ENCODE peak calls at places on chromosome 1, in six cellular contexts. J, X, F, V, Y and R are unnamed samples.

GRCh38 chr1:39895096-39895495 is 6.6 kb downstream of the MYCL start:
- DNase-seq in J (no peak), X (no peak), F (peak; percentile 58), V (no peak), Y (no peak), R (no peak)

GRCh38 chr1:206445116-206445515 is 25.2 kb upstream of the IKBKE start:
- DNase-seq in J (no peak), X (no peak), F (no peak), V (peak; percentile 82), Y (no peak), R (peak; percentile 83)

GRCh38 chr1:216464489-216464888 is 41.2 kb upstream of the USH2A start:
- DNase-seq in J (no peak), X (no peak), F (peak; percentile 83), V (no peak), Y (no peak), R (no peak)

GRCh38 chr1:7940745-7941436 is at the start of gene TNFRSF9:
- DNase-seq in J (peak; percentile 77), X (no peak), F (peak; percentile 65), V (no peak), Y (peak; percentile 21), R (no peak)

GRCh38 chr1:20883766-20884165 is 96.7 kb upstream of the HP1BP3 start:
- DNase-seq in J (no peak), X (no peak), F (peak; percentile 81), V (no peak), Y (no peak), R (no peak)

GRCh38 chr1:115874929-115875328 is 34.0 kb upstream of the NHLH2 start:
- DNase-seq in J (no peak), X (no peak), F (peak; percentile 83), V (no peak), Y (no peak), R (no peak)

GRCh38 chr1:99943238-99943794 is 26.5 kb upstream of the SLC35A3 start:
- DNase-seq in J (no peak), X (no peak), F (peak; percentile 35), V (no peak), Y (no peak), R (no peak)

GRCh38 chr1:16625497-16626408 is 12.4 kb upstream of the NBPF1 start:
- DNase-seq in J (no peak), X (peak; percentile 52), F (no peak), V (peak; percentile 40), Y (no peak), R (no peak)

GRCh38 chr1:40392206-40392605 is 18.7 kb downstream of the SMAP2 start:
- DNase-seq in J (no peak), X (no peak), F (no peak), V (no peak), Y (no peak), R (no peak)

GRCh38 chr1:19872190-19872589 is 10.0 kb upstream of the OTUD3 start:
- DNase-seq in J (no peak), X (peak; percentile 62), F (peak; percentile 83), V (no peak), Y (no peak), R (no peak)

GRCh38 chr1:225879521-225880209 is 2.5 kb downstream of the TMEM63A start:
- DNase-seq in J (no peak), X (no peak), F (peak; percentile 40), V (no peak), Y (peak; percentile 42), R (no peak)

GRCh38 chr1:178620584-178621475 is 104.2 kb upstream of the RALGPS2 start:
- DNase-seq in J (no peak), X (no peak), F (no peak), V (no peak), Y (no peak), R (no peak)

GRCh38 chr1:79079770-79080169 is 73.2 kb upstream of the ADGRL4 start:
- DNase-seq in J (no peak), X (no peak), F (peak; percentile 63), V (peak; percentile 32), Y (no peak), R (no peak)

GRCh38 chr1:79069828-79070227 is 63.3 kb upstream of the ADGRL4 start:
- DNase-seq in J (no peak), X (no peak), F (no peak), V (no peak), Y (no peak), R (no peak)

DNA sequence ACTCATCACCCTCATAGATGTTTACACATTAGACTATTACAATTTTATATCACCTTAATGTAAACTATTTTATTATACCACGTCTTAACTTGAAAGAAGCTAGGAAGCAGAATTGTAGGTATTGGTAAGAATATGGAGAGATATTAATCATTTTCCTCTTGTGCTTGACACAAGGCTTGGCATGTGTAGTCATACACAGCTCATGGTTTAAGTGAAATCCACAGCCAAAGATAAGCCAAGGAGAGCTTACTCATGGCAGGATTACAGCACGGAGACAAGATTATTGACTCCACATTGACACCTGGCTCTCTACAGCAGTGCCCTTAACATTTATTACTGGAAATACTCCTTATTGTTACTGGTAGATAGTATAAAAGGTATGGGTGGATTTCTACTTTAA is 68.4 kb upstream of the ADGRL4 start:
- DNase-seq in J (no peak), X (no peak), F (peak; percentile 41), V (no peak), Y (no peak), R (no peak)
- H3K9me3 ChIP-seq in J (no peaks in the 10 kb centered on the region), X (no peaks in the 10 kb centered on the region), F (no peaks in the 10 kb centered on the region), V (no peaks in the 10 kb centered on the region), Y (no peaks in the 10 kb centered on the region), R (no peaks in the 10 kb centered on the region)

GRCh38 chr1:220732137-220732536 is 16.0 kb upstream of the MTARC2 start:
- DNase-seq in J (no peak), X (no peak), F (no peak), V (no peak), Y (no peak), R (no peak)
- H3K27ac ChIP-seq in J (no peak overlapping the region), X (peak overlapping the region; percentile 90), F (no peak overlapping the region), V (peak overlapping the region; percentile 2), Y (no peak overlapping the region), R (peak overlapping the region; percentile 80)

GRCh38 chr1:3192825-3193224 is 123.8 kb downstream of the PRDM16 start:
- DNase-seq in J (no peak), X (no peak), F (no peak), V (peak; percentile 80), Y (no peak), R (peak; percentile 55)
- H3K9me3 ChIP-seq in J (no peaks in the 10 kb centered on the region), X (peaks cover 6% of the 10 kb centered on the region), F (peaks cover 33% of the 10 kb centered on the region), V (no peaks in the 10 kb centered on the region), Y (no peaks in the 10 kb centered on the region), R (no peaks in the 10 kb centered on the region)

DNA sequence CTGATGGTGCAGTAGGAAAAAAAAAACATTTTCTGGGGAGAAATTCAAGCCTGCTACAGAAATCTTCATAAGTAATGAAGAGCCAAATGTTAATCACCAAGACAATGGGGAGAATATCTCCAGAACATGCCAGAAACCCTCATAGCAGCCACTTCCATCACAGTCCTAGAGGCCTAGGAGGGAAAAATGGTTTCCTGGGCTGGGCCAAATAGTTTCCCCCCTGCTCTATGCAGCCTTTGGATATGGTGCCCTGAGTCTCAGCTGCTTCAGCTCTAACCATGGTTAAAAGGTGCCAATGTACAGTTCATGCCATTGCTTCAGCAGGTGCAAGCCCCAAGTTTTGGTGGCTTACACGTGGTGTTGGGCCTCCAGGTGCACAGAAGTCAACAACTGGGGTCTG is 113.1 kb downstream of the ZNF648 start:
- DNase-seq in J (no peak), X (no peak), F (no peak), V (no peak), Y (no peak), R (no peak)
- H3K27ac ChIP-seq in J (no peak overlapping the region), X (no peak overlapping the region), F (no peak overlapping the region), V (no peak overlapping the region), Y (no peak overlapping the region), R (no peak overlapping the region)

GRCh38 chr1:247156787-247157232 is 15.0 kb downstream of the ZNF124 start:
- DNase-seq in J (no peak), X (no peak), F (no peak), V (no peak), Y (no peak), R (no peak)
- H3K9me3 ChIP-seq in J (peaks cover 94% of the 10 kb centered on the region), X (peaks cover 53% of the 10 kb centered on the region), F (peaks cover 51% of the 10 kb centered on the region), V (no peaks in the 10 kb centered on the region), Y (peaks cover 92% of the 10 kb centered on the region), R (peaks cover 71% of the 10 kb centered on the region)

GRCh38 chr1:162144268-162144667 is 74.8 kb downstream of the NOS1AP start:
- DNase-seq in J (no peak), X (no peak), F (no peak), V (no peak), Y (no peak), R (no peak)
- H3K27ac ChIP-seq in J (no peak overlapping the region), X (no peak overlapping the region), F (no peak overlapping the region), V (no peak overlapping the region), Y (no peak overlapping the region), R (no peak overlapping the region)